ENCODE peak calls at places on chromosome 13, in seven cellular contexts. U is astrocyte of the spinal cord, Z is heart right ventricle, E is neural progenitor cell, H is foreskin fibroblast, Y is endodermal cell, C is psoas muscle. O is an unnamed sample.

GRCh38 chr13:114116734-114117133 is 15.7 kb downstream of the RASA3 start:
- DNase-seq in U (no peak), Z (no peak), E (no peak), H (no peak), Y (peak; percentile 49), C (no peak), O (no peak)

GRCh38 chr13:114299604-114300305 is 14.5 kb upstream of the CHAMP1 start:
- DNase-seq in U (no peak), Z (no peak), E (no peak), H (no peak), Y (no peak), C (peak; percentile 36), O (no peak)

GRCh38 chr13:59247166-59247565 is 916.6 kb downstream of the DIAPH3 start:
- DNase-seq in U (no peak), Z (peak; percentile 70), E (no peak), H (no peak), Y (no peak), C (peak; percentile 49), O (no peak)

GRCh38 chr13:98172570-98173405 is 4.3 kb downstream of the RNF113B start:
- DNase-seq in U (peak; percentile 53), Z (no peak), E (no peak), H (no peak), Y (no peak), C (no peak), O (peak; percentile 45)

GRCh38 chr13:60311527-60311926 is 85.5 kb upstream of the TDRD3 start:
- DNase-seq in U (no peak), Z (no peak), E (no peak), H (no peak), Y (no peak), C (no peak), O (no peak)

GRCh38 chr13:21046203-21046602 is 15.2 kb downstream of the LATS2 start:
- DNase-seq in U (no peak), Z (no peak), E (no peak), H (no peak), Y (no peak), C (no peak), O (no peak)

GRCh38 chr13:25463496-25463895 is 91.7 kb downstream of the ATP8A2 start:
- DNase-seq in U (no peak), Z (no peak), E (no peak), H (peak; percentile 11), Y (no peak), C (no peak), O (no peak)

GRCh38 chr13:38763446-38764381 is 76.8 kb downstream of the FREM2 start:
- DNase-seq in U (peak; percentile 43), Z (no peak), E (peak; percentile 81), H (no peak), Y (peak; percentile 70), C (no peak), O (peak; percentile 58)

GRCh38 chr13:44096906-44097305 is 217.2 kb downstream of the LACC1 start:
- DNase-seq in U (no peak), Z (no peak), E (no peak), H (no peak), Y (no peak), C (no peak), O (no peak)

GRCh38 chr13:69585656-69586055 is 522.0 kb upstream of the ATXN8OS start:
- DNase-seq in U (no peak), Z (no peak), E (no peak), H (no peak), Y (no peak), C (no peak), O (no peak)
- TF ChIP-seq CTCF in U (no peak), Z (no peak), E (peak; percentile 40), H (no peak), Y (peak; percentile 60), C (no peak), O (no peak)

DNA sequence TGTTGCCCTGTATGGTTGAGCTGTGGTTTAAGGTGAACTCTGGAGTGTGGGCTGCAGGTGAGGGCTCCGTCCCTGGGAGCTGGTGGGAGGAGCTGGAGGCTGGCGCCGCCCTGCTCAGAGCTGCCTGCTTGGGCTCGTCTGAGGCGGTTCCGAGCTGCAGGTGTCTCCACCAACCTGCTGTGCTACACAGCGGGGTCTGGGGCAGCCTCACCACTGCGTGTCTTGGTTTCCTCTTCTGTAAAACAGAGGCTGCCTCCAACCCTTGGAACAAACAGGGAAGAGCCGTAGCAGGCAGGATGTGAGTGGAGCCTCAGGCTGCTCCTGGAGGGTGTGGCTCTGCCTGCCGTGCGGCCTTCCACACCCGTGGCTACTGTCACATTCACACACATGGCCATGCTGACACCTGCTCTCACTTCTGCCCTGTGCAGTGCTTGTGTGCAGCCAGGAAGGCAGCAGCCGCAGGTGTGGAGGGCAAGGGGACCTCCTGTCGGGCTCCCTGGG is 21.4 kb downstream of the NAXD start:
- DNase-seq in U (no peak), Z (no peak), E (no peak), H (no peak), Y (peak; percentile 45), C (no peak), O (no peak)
- H3K4me3 ChIP-seq in U (no peak overlapping the region), Z (no peak overlapping the region), E (no peak overlapping the region), H (no peak overlapping the region), Y (no peak overlapping the region), C (no peak overlapping the region), O (no peak overlapping the region)

GRCh38 chr13:94112731-94113130 is 366.8 kb downstream of the DCT start:
- DNase-seq in U (no peak), Z (no peak), E (no peak), H (no peak), Y (no peak), C (no peak), O (no peak)
- TF ChIP-seq CTCF in U (peak; percentile 5), Z (no peak), E (peak; percentile 36), H (peak; percentile 15), Y (peak; percentile 62), C (no peak), O (no peak)

DNA sequence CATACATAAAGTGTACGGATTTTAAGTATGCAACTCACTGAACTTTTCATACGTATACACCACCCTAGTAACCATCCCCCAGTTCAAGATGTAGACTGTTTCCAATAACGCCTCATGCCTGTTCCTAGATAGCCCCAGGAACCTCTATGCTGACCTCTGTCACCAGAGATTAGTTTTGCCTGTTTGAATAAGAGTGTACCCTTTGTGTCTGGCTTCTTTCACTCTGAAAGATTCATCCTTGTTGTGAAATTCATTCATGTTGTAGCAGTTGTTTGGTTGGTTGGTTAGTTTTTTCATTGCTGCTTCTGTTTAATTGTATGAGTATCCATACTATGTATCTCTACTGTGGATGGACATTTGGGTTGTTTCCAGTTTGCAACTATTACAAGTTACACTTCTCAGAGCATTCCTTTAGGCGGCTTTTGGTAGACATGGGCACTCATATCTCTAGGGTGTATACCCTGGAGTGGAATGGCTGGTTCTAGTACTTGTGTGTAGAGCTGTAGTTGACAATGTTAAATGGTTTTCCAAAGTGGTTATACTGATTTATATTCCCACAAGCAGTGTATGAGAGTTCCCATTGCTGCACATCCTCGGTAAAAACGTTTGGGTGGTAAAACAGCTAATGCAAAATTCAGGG is 1.6 kb downstream of the RNASEH2B start:
- DNase-seq in U (no peak), Z (no peak), E (peak; percentile 39), H (no peak), Y (no peak), C (no peak), O (peak; percentile 11)
- H3K4me3 ChIP-seq in U (peak overlapping the region; percentile 67), Z (peak overlapping the region; percentile 77), E (peak overlapping the region; percentile 65), H (peak overlapping the region; percentile 83), Y (peak overlapping the region; percentile 81), C (peak overlapping the region; percentile 76), O (peak overlapping the region; percentile 80)

O was measured in cardiac fibroblast.